ENCODE peak calls at places on chromosomes 4 and X, in six cellular contexts. L is heart left ventricle, X is suprapubic skin, C is fibroblast of lung, N is cardiac muscle cell, T is right atrium auricular region. E is an unnamed sample.

GRCh38 chr4:153409924-153410501 is 56.1 kb upstream of the TMEM131L start:
- DNase-seq in X (no peak), C (peak; percentile 9), N (no peak), L (no peak), T (no peak), E (no peak)

GRCh38 chr4:113467581-113467980 is 294.0 kb downstream of the CAMK2D start:
- DNase-seq in C (peak; percentile 83), N (no peak), X (no peak), T (no peak), L (no peak), E (no peak)

GRCh38 chr4:153579410-153579809 is 104.7 kb upstream of the TLR2 start:
- DNase-seq in N (no peak), C (no peak), T (no peak), X (no peak), L (no peak), E (no peak)

GRCh38 chrX:108437789-108438623 is at the start of gene COL4A6:
- DNase-seq in N (peak; percentile 71), T (no peak), C (no peak), X (no peak), L (peak; percentile 28), E (no peak)

GRCh38 chr4:95548738-95549245 is at the start of gene UNC5C:
- DNase-seq in L (peak; percentile 83), C (peak; percentile 85), X (peak; percentile 75), N (peak; percentile 87), T (peak; percentile 90), E (peak; percentile 45)

GRCh38 chrX:12997898-12998687 is 23.2 kb downstream of the TMSB4X start:
- DNase-seq in L (no peak), X (no peak), N (no peak), C (no peak), T (no peak), E (no peak)

GRCh38 chr4:5098176-5098575 is 46.9 kb downstream of the STK32B start:
- DNase-seq in C (no peak), T (no peak), N (no peak), L (no peak), X (no peak), E (no peak)

GRCh38 chrX:46577116-46578005 is 3.8 kb downstream of the CHST7 start:
- DNase-seq in C (no peak), X (no peak), T (no peak), N (no peak), L (no peak), E (no peak)

GRCh38 chr4:4559596-4559995 is 17.7 kb upstream of the STX18 start:
- DNase-seq in N (no peak), L (no peak), C (no peak), T (no peak), X (no peak), E (no peak)

GRCh38 chr4:15729910-15730533 is 27.2 kb downstream of the BST1 start:
- DNase-seq in L (no peak), N (peak; percentile 69), C (peak; percentile 60), T (no peak), X (no peak), E (no peak)

GRCh38 chr4:142824368-142824767 is 21.7 kb downstream of the INPP4B start:
- DNase-seq in L (no peak), N (no peak), T (no peak), X (no peak), C (peak; percentile 32), E (no peak)

GRCh38 chrX:150692837-150693781 is at the start of gene MTMR1:
- DNase-seq in C (no peak), N (peak; percentile 55), L (peak; percentile 42), X (peak; percentile 69), T (no peak), E (no peak)

GRCh38 chr4:101835121-101835904 is 44.8 kb downstream of the BANK1 start:
- DNase-seq in T (no peak), N (peak; percentile 7), X (no peak), C (peak; percentile 34), L (no peak), E (no peak)

GRCh38 chrX:66176134-66176533 is 12.1 kb downstream of the HEPH start:
- DNase-seq in L (no peak), X (no peak), C (no peak), N (no peak), T (no peak), E (no peak)

GRCh38 chr4:41213563-41214157 is 682 bp downstream of the APBB2 start:
- DNase-seq in N (no peak), T (no peak), L (no peak), X (no peak), C (no peak), E (no peak)

DNA sequence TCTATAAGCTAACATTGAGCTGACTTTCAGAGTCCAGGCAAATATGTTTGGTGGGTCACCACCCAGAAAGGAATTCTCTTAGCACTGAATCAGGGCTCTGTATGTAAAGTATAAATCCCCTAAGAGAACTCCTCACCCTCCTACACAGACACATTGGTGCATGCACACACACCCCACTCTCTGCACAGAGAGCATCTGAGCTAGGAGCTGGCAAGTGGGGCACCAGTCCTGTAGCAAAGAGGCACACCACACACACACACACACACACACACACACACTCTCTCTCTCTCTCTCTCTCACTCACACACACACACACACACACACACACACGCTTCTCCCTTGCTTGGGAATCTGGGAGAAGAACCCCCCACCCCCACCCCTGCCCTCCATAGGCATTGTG is 3.2 kb downstream of the SLITRK2 start:
- DNase-seq in T (no peak), C (no peak), X (no peak), N (no peak), L (no peak), E (no peak)
- H3K9me3 ChIP-seq in T (no peaks in the 10 kb centered on the region), C (no peaks in the 10 kb centered on the region), X (no peaks in the 10 kb centered on the region), N (no peaks in the 10 kb centered on the region), L (no peaks in the 10 kb centered on the region), E (no peaks in the 10 kb centered on the region)

GRCh38 chr4:148154769-148155168 is 287.4 kb downstream of the NR3C2 start:
- DNase-seq in T (no peak), X (no peak), L (no peak), C (no peak), N (no peak), E (no peak)
- H3K27me3 ChIP-seq in T (no peaks in the 10 kb centered on the region), X (no peaks in the 10 kb centered on the region), L (no peaks in the 10 kb centered on the region), C (no peaks in the 10 kb centered on the region), N (no peaks in the 10 kb centered on the region), E (no peaks in the 10 kb centered on the region)

GRCh38 chrX:82649645-82650044 is 858.4 kb upstream of the POU3F4 start:
- DNase-seq in T (no peak), C (no peak), N (no peak), L (no peak), X (no peak), E (no peak)

GRCh38 chrX:82648062-82648461 is 860.0 kb upstream of the POU3F4 start:
- DNase-seq in N (peak; percentile 1), L (no peak), T (no peak), X (no peak), C (peak; percentile 46), E (no peak)
- TF ChIP-seq CTCF in N (no peak), L (no peak), T (no peak), X (no peak), C (no peak), E (peak; percentile 35)

GRCh38 chr4:98386-98785 is 25.9 kb upstream of the ZNF718 start:
- DNase-seq in C (no peak), L (no peak), X (no peak), T (no peak), N (no peak), E (no peak)

DNA sequence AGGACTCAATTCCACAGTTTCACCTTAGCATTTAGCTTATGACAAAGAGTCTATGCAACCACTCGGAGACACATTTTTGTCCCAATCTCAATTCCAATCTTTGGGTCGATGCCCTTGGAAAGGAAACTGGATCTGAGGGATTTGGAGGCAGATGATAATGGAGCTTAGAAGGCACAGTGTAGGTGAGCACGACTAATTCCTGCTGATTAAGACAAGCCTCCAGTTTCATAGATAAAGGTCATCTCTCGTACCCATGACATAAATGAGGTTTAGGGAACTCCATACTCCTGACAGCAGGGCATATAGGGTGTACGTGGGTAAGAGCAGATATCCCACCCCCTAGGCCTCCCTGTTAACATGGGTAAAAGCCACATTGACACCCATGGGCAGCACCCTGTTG is 24.4 kb upstream of the ZNF718 start:
- DNase-seq in T (no peak), X (no peak), N (no peak), L (no peak), C (no peak), E (no peak)
- H3K9me3 ChIP-seq in T (peaks cover 96% of the 10 kb centered on the region), X (peaks cover 62% of the 10 kb centered on the region), N (no peaks in the 10 kb centered on the region), L (peaks cover 91% of the 10 kb centered on the region), C (no peaks in the 10 kb centered on the region), E (peaks cover 69% of the 10 kb centered on the region)

GRCh38 chr4:185283723-185284122 is 74.3 kb downstream of the SNX25 start:
- DNase-seq in L (no peak), N (no peak), X (no peak), T (no peak), C (peak; percentile 62), E (no peak)

GRCh38 chr4:185282968-185283367 is 73.6 kb downstream of the SNX25 start:
- DNase-seq in N (no peak), X (no peak), L (no peak), T (no peak), C (peak; percentile 25), E (no peak)

GRCh38 chr4:185286571-185286970 is 77.2 kb downstream of the SNX25 start:
- DNase-seq in N (no peak), L (no peak), C (no peak), T (no peak), X (no peak), E (no peak)

GRCh38 chr4:185290018-185290607 is 80.7 kb downstream of the SNX25 start:
- DNase-seq in T (no peak), X (no peak), L (no peak), C (no peak), N (no peak), E (no peak)

DNA sequence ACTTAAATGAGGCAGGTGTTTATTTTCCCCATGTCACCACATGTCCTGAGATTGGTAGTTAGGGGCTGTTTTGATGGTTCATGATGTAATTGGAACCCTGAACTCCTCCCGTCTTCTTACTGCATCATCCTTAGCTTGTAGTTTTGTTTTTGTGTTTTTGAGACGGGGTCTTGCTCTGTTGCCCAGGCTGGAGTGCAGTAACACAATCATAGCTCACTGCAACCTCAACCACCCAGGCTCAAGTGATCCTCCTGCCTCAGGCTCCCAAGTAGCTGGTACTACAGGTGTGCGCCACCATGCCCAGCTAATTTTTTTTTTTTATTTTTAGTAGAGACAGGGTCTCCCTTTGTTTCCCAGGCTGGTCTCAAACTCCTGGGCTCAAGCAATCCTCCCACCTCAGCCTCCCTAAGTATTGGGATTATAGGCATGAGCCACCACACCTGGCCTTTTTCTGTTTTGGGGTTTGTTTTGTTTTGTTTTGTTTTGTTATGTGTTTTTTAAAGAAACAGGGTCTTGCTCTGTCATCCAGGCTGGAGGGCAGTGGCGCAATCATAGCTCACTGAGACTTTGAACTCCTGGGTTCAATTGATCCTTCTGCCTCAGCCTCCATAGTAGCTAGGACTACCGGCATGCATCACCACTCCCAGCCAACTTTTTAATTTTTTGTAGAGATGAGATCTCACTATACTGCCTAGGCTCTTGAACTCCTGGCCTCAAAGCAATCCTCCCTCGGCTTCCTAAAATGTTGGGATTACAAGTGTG is 76.4 kb downstream of the SNX25 start:
- DNase-seq in N (no peak), X (no peak), L (no peak), C (no peak), T (no peak), E (no peak)
- H3K27me3 ChIP-seq in N (no peaks in the 10 kb centered on the region), X (no peaks in the 10 kb centered on the region), L (no peaks in the 10 kb centered on the region), C (no peaks in the 10 kb centered on the region), T (no peaks in the 10 kb centered on the region), E (no peaks in the 10 kb centered on the region)

E was measured in thoracic aorta.